ENCODE peak calls at places on chromosomes 3 and 15, in four cellular contexts. S is H1, C is A549, R is HepG2. P is an unnamed sample.
A peak's percentile ranks its signal among the peaks of the same experiment; 100 is the strongest.

GRCh38 chr15:38145671-38146111 is 106.9 kb upstream of the SPRED1 start:
- DNase-seq in S (no peak), C (no peak), R (no peak), P (no peak)

GRCh38 chr3:186361612-186362408 is at the start of gene DGKG:
- DNase-seq in S (no peak), C (peak; percentile 8), R (no peak), P (no peak)

GRCh38 chr3:133854971-133855370 is 40.7 kb downstream of the RAB6B start:
- DNase-seq in S (no peak), C (no peak), R (no peak), P (no peak)

GRCh38 chr3:18439281-18439680 is 14.1 kb upstream of the SATB1 start:
- DNase-seq in S (no peak), C (no peak), R (no peak), P (no peak)

GRCh38 chr15:42063122-42063848 is 31.1 kb downstream of the PLA2G4D start:
- DNase-seq in S (no peak), C (no peak), R (no peak), P (no peak)

GRCh38 chr15:86834115-86834863 is 754.6 kb downstream of the AGBL1 start:
- DNase-seq in S (no peak), C (no peak), R (no peak), P (no peak)

GRCh38 chr3:30269751-30270445 is 336.5 kb upstream of the TGFBR2 start:
- DNase-seq in S (no peak), C (no peak), R (no peak), P (no peak)

GRCh38 chr3:32313723-32314473 is 75.4 kb downstream of the CMTM8 start:
- DNase-seq in S (no peak), C (no peak), R (no peak), P (no peak)

GRCh38 chr3:184314700-184315505 is 497 bp downstream of the EIF4G1 start:
- DNase-seq in S (no peak), C (peak; percentile 60), R (peak; percentile 48), P (peak; percentile 70)

GRCh38 chr3:54817628-54818027 is 110.2 kb downstream of the LRTM1 start:
- DNase-seq in S (no peak), C (no peak), R (no peak), P (no peak)

GRCh38 chr3:107416138-107416537 is 38.9 kb downstream of the CCDC54 start:
- DNase-seq in S (no peak), C (no peak), R (no peak), P (no peak)

GRCh38 chr15:70494861-70495571 is 268.3 kb downstream of the UACA start:
- DNase-seq in S (no peak), C (peak; percentile 98), R (peak; percentile 43), P (no peak)

GRCh38 chr3:154642066-154642619 is 212.2 kb upstream of the GPR149 start:
- DNase-seq in S (no peak), C (no peak), R (no peak), P (no peak)

GRCh38 chr3:143608966-143609365 is 239.3 kb downstream of the SLC9A9 start:
- DNase-seq in S (no peak), C (no peak), R (no peak), P (no peak)

GRCh38 chr3:36866358-36866757 is 78.5 kb downstream of the TRANK1 start:
- DNase-seq in S (no peak), C (no peak), R (no peak), P (no peak)

GRCh38 chr3:96416549-96417255 is 397.7 kb upstream of the EPHA6 start:
- DNase-seq in S (peak; percentile 1), C (no peak), R (no peak), P (no peak)

GRCh38 chr15:85941186-85941855 is 138.3 kb upstream of the AGBL1 start:
- DNase-seq in S (no peak), C (peak; percentile 4), R (no peak), P (no peak)

GRCh38 chr3:179292440-179292839 is 30.4 kb upstream of the ZNF639 start:
- DNase-seq in S (no peak), C (no peak), R (peak; percentile 60), P (no peak)

GRCh38 chr3:12177131-12177530 is 18.4 kb upstream of the TIMP4 start:
- DNase-seq in S (no peak), C (no peak), R (no peak), P (no peak)

GRCh38 chr3:110736332-110736731 is 335.3 kb upstream of the NECTIN3 start:
- DNase-seq in S (no peak), C (no peak), R (no peak), P (no peak)

GRCh38 chr3:6791161-6791560 is 69.8 kb upstream of the GRM7 start:
- DNase-seq in S (no peak), C (no peak), R (no peak), P (no peak)

GRCh38 chr3:56776551-56776950 is 25.2 kb downstream of the ARHGEF3 start:
- DNase-seq in S (no peak), C (no peak), R (no peak), P (no peak)

GRCh38 chr15:62115847-62116246 is 49.1 kb downstream of the C2CD4A start:
- DNase-seq in S (no peak), C (peak; percentile 33), R (peak; percentile 32), P (no peak)

GRCh38 chr15:68302729-68303128 is 25.2 kb downstream of the FEM1B start:
- DNase-seq in S (no peak), C (no peak), R (no peak), P (no peak)

GRCh38 chr3:182979719-182980191 is 583 bp downstream of the DCUN1D1 start:
- DNase-seq in S (no peak), C (peak; percentile 9), R (peak; percentile 12), P (peak; percentile 50)

GRCh38 chr15:66287461-66288055 is 5.8 kb upstream of the DIS3L start:
- DNase-seq in S (no peak), C (peak; percentile 37), R (no peak), P (peak; percentile 47)

GRCh38 chr3:66722675-66723074 is 221.9 kb upstream of the LRIG1 start:
- DNase-seq in S (no peak), C (peak; percentile 1), R (no peak), P (no peak)
- TF ChIP-seq RNF2 in S (no peak), C (no peak), R (no peak), P (no peak)

GRCh38 chr15:89104172-89104564 is 15.9 kb downstream of the ABHD2 start:
- DNase-seq in S (no peak), C (no peak), R (no peak), P (no peak)
- TF ChIP-seq RNF2 in S (no peak), C (no peak), R (no peak), P (no peak)

GRCh38 chr3:126367316-126367805 is 10.2 kb upstream of the KLF15 start:
- DNase-seq in S (no peak), C (no peak), R (no peak), P (no peak)
- TF ChIP-seq RNF2 in S (no peak), C (no peak), R (no peak), P (no peak)

DNA sequence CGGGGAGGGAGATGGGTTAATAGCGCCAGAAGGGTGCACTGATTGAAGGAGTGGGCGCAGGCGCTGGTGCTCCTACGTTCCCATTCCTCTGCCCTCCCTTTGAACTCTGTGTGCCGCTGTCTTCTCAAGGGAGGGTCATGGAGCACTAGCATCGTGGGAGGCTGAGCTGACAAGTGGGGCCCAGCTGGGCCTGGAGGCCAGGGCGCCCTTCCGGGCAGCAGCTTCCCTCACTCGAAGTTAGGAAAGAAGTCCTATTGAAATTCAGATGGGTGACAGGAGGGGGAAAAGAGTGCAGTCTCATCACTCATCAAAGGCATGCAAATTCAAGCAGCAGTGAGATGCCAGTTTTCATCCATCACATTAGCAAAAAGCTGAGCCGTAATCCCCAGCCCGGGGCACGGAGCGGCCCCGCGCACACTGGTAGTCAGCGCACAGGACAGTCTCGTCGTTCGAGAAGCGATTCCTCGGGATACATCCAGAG is 128.2 kb downstream of the LRRK1 start:
- DNase-seq in S (no peak), C (no peak), R (no peak), P (no peak)
- TF ChIP-seq RNF2 in S (no peak), C (no peak), R (no peak), P (no peak)

GRCh38 chr3:194095464-194095863 is 40.5 kb upstream of the HES1 start:
- DNase-seq in S (no peak), C (no peak), R (peak; percentile 61), P (no peak)
- TF ChIP-seq RNF2 in S (no peak), C (no peak), R (no peak), P (no peak)

GRCh38 chr3:108946292-108947290 is 7.1 kb downstream of the GUCA1C start:
- DNase-seq in S (no peak), C (no peak), R (no peak), P (no peak)
- TF ChIP-seq RNF2 in S (no peak), C (no peak), R (no peak), P (no peak)

GRCh38 chr3:14555835-14556234 is 15.7 kb upstream of the GRIP2 start:
- DNase-seq in S (no peak), C (no peak), R (no peak), P (no peak)
- TF ChIP-seq RNF2 in S (no peak), C (no peak), R (no peak), P (no peak)

P was measured in K562.